ENCODE peak calls at places on chromosome 3, in five cellular contexts. I is glomerular endothelial cell, A is SK-N-SH, E is islet precursor cell, B is left colon. H is an unnamed sample.

GRCh38 chr3:47496892-47497291 is 16.6 kb downstream of the ELP6 start:
- DNase-seq in B (no peak), E (no peak), A (no peak), I (no peak), H (no peak)

GRCh38 chr3:69444980-69445379 is 59.1 kb upstream of the FRMD4B start:
- DNase-seq in B (no peak), I (no peak), E (no peak), A (no peak), H (no peak)

GRCh38 chr3:16419640-16420039 is 93.9 kb downstream of the RFTN1 start:
- DNase-seq in I (no peak), B (no peak), A (no peak), E (no peak), H (no peak)

GRCh38 chr3:123713211-123713610 is 128.4 kb upstream of the HACD2 start:
- DNase-seq in I (no peak), A (no peak), B (no peak), E (no peak), H (no peak)

GRCh38 chr3:5317572-5317971 is 130.1 kb downstream of the EDEM1 start:
- DNase-seq in B (no peak), E (no peak), I (no peak), A (no peak), H (no peak)

GRCh38 chr3:8445861-8446260 is 55.8 kb upstream of the LMCD1 start:
- DNase-seq in A (no peak), E (no peak), B (no peak), I (peak; percentile 98), H (no peak)

GRCh38 chr3:10944866-10945265 is 47.7 kb upstream of the SLC6A1 start:
- DNase-seq in B (no peak), I (no peak), E (no peak), A (no peak), H (no peak)

GRCh38 chr3:11629716-11630115 is 14.0 kb downstream of the VGLL4 start:
- DNase-seq in A (no peak), E (no peak), I (no peak), B (no peak), H (no peak)

GRCh38 chr3:2765002-2765579 is 345.1 kb downstream of the IL5RA start:
- DNase-seq in A (peak; percentile 53), B (no peak), E (peak; percentile 51), I (no peak), H (no peak)

GRCh38 chr3:129506272-129506742 is 22.1 kb upstream of the RHO start:
- DNase-seq in A (peak; percentile 68), I (no peak), E (no peak), B (no peak), H (no peak)

GRCh38 chr3:131142580-131142979 is 115.9 kb downstream of the NEK11 start:
- DNase-seq in I (no peak), A (no peak), B (no peak), E (no peak), H (no peak)

GRCh38 chr3:22121068-22121706 is 370.2 kb upstream of the ZNF385D start:
- DNase-seq in A (no peak), B (no peak), I (no peak), E (no peak), H (no peak)

GRCh38 chr3:61522064-61522463 is 39.3 kb upstream of the PTPRG start:
- DNase-seq in E (peak; percentile 62), B (no peak), A (no peak), I (no peak), H (no peak)

GRCh38 chr3:133124511-133124910 is 86.3 kb downstream of the TMEM108 start:
- DNase-seq in A (peak; percentile 58), B (no peak), I (no peak), E (peak; percentile 69), H (no peak)

GRCh38 chr3:131989318-131989717 is 45.5 kb downstream of the CPNE4 start:
- DNase-seq in I (no peak), E (no peak), B (no peak), A (no peak), H (no peak)

GRCh38 chr3:124174910-124175874 is 183.3 kb upstream of the ROPN1 start:
- DNase-seq in B (no peak), E (peak; percentile 35), I (no peak), A (peak; percentile 66), H (no peak)

GRCh38 chr3:184145120-184145524 is 10.0 kb downstream of the EIF2B5 start:
- DNase-seq in B (peak; percentile 58), E (peak; percentile 67), A (peak; percentile 59), I (no peak), H (no peak)

GRCh38 chr3:72144773-72145505 is 360.0 kb upstream of the PROK2 start:
- DNase-seq in B (no peak), A (peak; percentile 35), E (peak; percentile 71), I (no peak), H (no peak)

GRCh38 chr3:115500795-115501194 is 122.5 kb upstream of the GAP43 start:
- DNase-seq in A (peak; percentile 4), I (no peak), B (no peak), E (no peak), H (no peak)